ENCODE peak calls at places on chromosomes 1 and 21, in six cellular contexts. E is GM12878, D is K562, A is GM12891, K is HepG2, G is H1. C is an unnamed sample.
A peak's percentile ranks its signal among the peaks of the same experiment; 100 is the strongest.

GRCh38 chr21:46055863-46056281 is 42.0 kb upstream of the COL6A2 start:
- DNase-seq in E (no peak), D (no peak), A (no peak), K (no peak), G (no peak), C (no peak)

GRCh38 chr1:51927029-51927428 is 48.5 kb upstream of the NRDC start:
- DNase-seq in E (no peak), D (no peak), A (no peak), K (no peak), G (no peak), C (no peak)

GRCh38 chr1:77040817-77041216 is 173.5 kb downstream of the ST6GALNAC5 start:
- DNase-seq in E (no peak), D (no peak), A (no peak), K (no peak), G (no peak), C (no peak)

GRCh38 chr1:201126832-201127754 is at the start of gene ASCL5:
- DNase-seq in E (no peak), D (peak; percentile 36), A (no peak), K (peak; percentile 72), G (no peak), C (no peak)

GRCh38 chr1:163652441-163652840 is 330.7 kb downstream of the NUF2 start:
- DNase-seq in E (no peak), D (no peak), A (no peak), K (no peak), G (no peak), C (no peak)

GRCh38 chr1:160354388-160354985 is 11.3 kb downstream of the NCSTN start:
- DNase-seq in E (no peak), D (peak; percentile 66), A (no peak), K (peak; percentile 20), G (no peak), C (no peak)

GRCh38 chr1:62386351-62387121 is 50.3 kb upstream of the USP1 start:
- DNase-seq in E (no peak), D (no peak), A (no peak), K (peak; percentile 88), G (no peak), C (no peak)

GRCh38 chr1:12134716-12135115 is 32.1 kb upstream of the TNFRSF1B start:
- DNase-seq in E (no peak), D (no peak), A (no peak), K (no peak), G (no peak), C (no peak)

GRCh38 chr21:15112858-15113257 is 48.1 kb upstream of the NRIP1 start:
- DNase-seq in E (no peak), D (no peak), A (no peak), K (no peak), G (no peak), C (no peak)

GRCh38 chr21:31961704-31962103 is 88.9 kb downstream of the HUNK start:
- DNase-seq in E (no peak), D (no peak), A (no peak), K (no peak), G (no peak), C (no peak)

GRCh38 chr21:26140185-26140584 is 30.4 kb downstream of the APP start:
- DNase-seq in E (no peak), D (no peak), A (no peak), K (peak; percentile 50), G (no peak), C (no peak)

GRCh38 chr1:10722803-10723202 is 73.6 kb downstream of the CASZ1 start:
- DNase-seq in E (no peak), D (no peak), A (no peak), K (no peak), G (no peak), C (no peak)

GRCh38 chr1:19644761-19645543 is 841 bp downstream of the NBL1 start:
- DNase-seq in E (no peak), D (no peak), A (peak; percentile 76), K (no peak), G (no peak), C (peak; percentile 67)

GRCh38 chr1:43831866-43832654 is 101.5 kb upstream of the ARTN start:
- DNase-seq in E (peak; percentile 82), D (no peak), A (no peak), K (no peak), G (no peak), C (no peak)

GRCh38 chr1:229101475-229101874 is 169.4 kb upstream of the RAB4A start:
- DNase-seq in E (no peak), D (no peak), A (no peak), K (no peak), G (no peak), C (no peak)

GRCh38 chr1:165443539-165444289 is 1.2 kb downstream of the RXRG start:
- DNase-seq in E (no peak), D (no peak), A (no peak), K (no peak), G (no peak), C (no peak)

GRCh38 chr1:221897312-221897711 is 155.4 kb upstream of the DUSP10 start:
- DNase-seq in E (no peak), D (no peak), A (no peak), K (no peak), G (no peak), C (no peak)

GRCh38 chr21:33684068-33684467 is 41.8 kb downstream of the ITSN1 start:
- DNase-seq in E (no peak), D (no peak), A (no peak), K (no peak), G (no peak), C (no peak)

GRCh38 chr1:118928739-118929554 is 59.2 kb downstream of the TBX15 start:
- DNase-seq in E (no peak), D (peak; percentile 23), A (no peak), K (peak; percentile 41), G (no peak), C (no peak)

GRCh38 chr21:41283211-41283818 is 33.3 kb upstream of the FAM3B start:
- DNase-seq in E (peak; percentile 61), D (peak; percentile 62), A (peak; percentile 40), K (peak; percentile 74), G (no peak), C (peak; percentile 34)

GRCh38 chr1:81226603-81226928 is 574.2 kb upstream of the ADGRL2 start:
- DNase-seq in E (no peak), D (no peak), A (no peak), K (no peak), G (no peak), C (no peak)

GRCh38 chr1:171590022-171590421 is 32.0 kb upstream of the MYOCOS start:
- DNase-seq in E (no peak), D (no peak), A (no peak), K (no peak), G (no peak), C (no peak)

GRCh38 chr1:31815752-31816484 is at the start of gene SPOCD1:
- DNase-seq in E (peak; percentile 31), D (peak; percentile 99), A (peak; percentile 55), K (peak; percentile 85), G (peak; percentile 92), C (peak; percentile 68)

GRCh38 chr1:903721-904270 is 19.9 kb upstream of the SAMD11 start:
- DNase-seq in E (no peak), D (no peak), A (no peak), K (no peak), G (no peak), C (peak; percentile 18)

GRCh38 chr1:218604217-218604616 is 259.1 kb downstream of the TGFB2 start:
- DNase-seq in E (no peak), D (no peak), A (no peak), K (no peak), G (no peak), C (no peak)

GRCh38 chr1:5998906-5999301 is 6.7 kb upstream of the NPHP4 start:
- DNase-seq in E (no peak), D (no peak), A (no peak), K (no peak), G (no peak), C (no peak)

GRCh38 chr1:49200738-49201137 is 424.0 kb upstream of the BEND5 start:
- DNase-seq in E (no peak), D (no peak), A (no peak), K (no peak), G (no peak), C (no peak)

GRCh38 chr1:18413906-18414305 is 66.8 kb upstream of the KLHDC7A start:
- DNase-seq in E (no peak), D (no peak), A (no peak), K (no peak), G (no peak), C (no peak)

GRCh38 chr1:15951341-15952153 is 24.4 kb downstream of the ZBTB17 start:
- DNase-seq in E (no peak), D (peak; percentile 70), A (no peak), K (no peak), G (no peak), C (no peak)

DNA sequence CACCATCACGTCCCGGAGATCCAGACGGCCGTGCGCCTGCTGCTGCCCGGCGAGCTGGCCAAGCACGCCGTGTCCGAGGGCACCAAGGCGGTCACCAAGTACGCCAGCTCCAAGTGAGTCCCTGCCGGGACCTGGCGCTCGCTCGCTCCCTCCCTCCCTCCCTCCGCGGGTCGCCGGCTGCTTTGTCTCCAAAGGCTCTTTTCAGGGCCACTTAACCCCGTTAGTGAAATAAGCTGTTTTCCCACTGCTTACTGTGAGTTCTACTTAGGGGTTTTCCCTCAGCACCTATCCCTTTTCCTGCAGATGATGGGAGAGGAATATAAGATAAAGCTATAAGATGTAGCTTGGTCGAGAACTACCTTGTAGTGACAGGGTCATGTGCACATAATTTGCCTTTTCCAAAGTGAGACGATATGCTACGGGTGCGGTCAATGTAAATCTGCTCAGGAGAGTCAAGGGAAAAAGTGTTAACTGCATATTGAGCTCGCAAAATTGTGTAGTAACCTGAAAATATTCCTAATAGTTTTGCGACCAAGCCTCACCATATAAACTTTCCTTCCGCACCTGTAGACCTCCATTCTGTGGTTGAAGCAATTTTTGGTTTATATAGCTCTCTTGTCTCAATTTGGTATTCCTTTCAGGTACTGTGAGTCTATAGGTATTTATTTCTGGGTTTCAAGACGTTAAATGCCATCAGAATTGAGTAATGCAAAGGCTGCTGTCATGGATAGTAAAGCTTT is 55.9 kb upstream of the BOLA1 start:
- DNase-seq in E (no peak), D (no peak), A (no peak), K (peak; percentile 23), G (no peak), C (no peak)
- TF ChIP-seq POLR2A in E (peak; percentile 49), D (peak; percentile 69), A (peak; percentile 61), K (peak; percentile 57), G (peak; percentile 87), C (peak; percentile 25)

GRCh38 chr1:145690587-145691558 is 16.3 kb downstream of the PDZK1 start:
- DNase-seq in E (peak; percentile 51), D (no peak), A (peak; percentile 56), K (peak; percentile 54), G (no peak), C (peak; percentile 31)
- TF ChIP-seq TAF1 in E (no peak), D (no peak), A (no peak), K (no peak), G (no peak), C (no peak)

GRCh38 chr1:41461790-41462679 is 22.4 kb downstream of the EDN2 start:
- DNase-seq in E (no peak), D (no peak), A (no peak), K (peak; percentile 7), G (no peak), C (no peak)
- TF ChIP-seq POLR2AphosphoS5 in E (no peak), D (no peak), A (no peak), K (no peak), G (no peak), C (no peak)

DNA sequence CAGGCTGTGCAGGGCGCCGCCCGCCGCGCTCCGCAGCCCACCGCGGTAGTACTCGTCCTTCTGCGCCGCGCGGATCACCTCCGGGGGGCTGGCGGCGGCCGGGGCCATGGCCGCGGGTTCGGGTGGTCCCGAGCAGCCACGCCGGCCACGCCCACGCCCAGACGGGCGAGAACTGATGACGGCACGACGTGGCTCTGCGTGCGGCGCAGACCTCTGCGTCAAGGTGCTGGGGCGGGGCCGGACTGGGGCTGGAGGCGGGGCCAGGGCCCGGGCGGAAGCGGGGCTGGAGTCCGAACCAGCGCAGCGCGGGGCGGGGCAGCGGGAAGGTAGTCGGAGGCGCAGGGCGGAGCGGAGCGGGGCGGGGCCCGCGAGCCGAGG is at the start of gene PEX10:
- DNase-seq in E (peak; percentile 80), D (peak; percentile 96), A (peak; percentile 98), K (peak; percentile 86), G (peak; percentile 81), C (peak; percentile 96)
- TF ChIP-seq POLR2A in E (peak; percentile 87), D (peak; percentile 7), A (no peak), K (no peak), G (peak; percentile 83), C (no peak)

C was measured in GM12892.